ENCODE peak calls at places on chromosomes 2 and 18, in five cellular contexts. L is activated gamma-delta T cell treated with Interleukin-2 at 50 U/mL for 16 hours; N is activated naive CD4-positive, alpha-beta T cell treated with anti-CD3 and anti-CD28 coated beads for 36 hours; F is OCI-LY7; Q is IMR-90. O is an unnamed sample.

GRCh38 chr18:3747176-3747973 is 297.4 kb downstream of the TGIF1 start:
- DNase-seq in L (no peak), N (no peak), F (no peak), Q (peak), O (no peak)

GRCh38 chr18:62521588-62521987 is 1.2 kb upstream of the ZCCHC2 start:
- DNase-seq in L (no peak), N (no peak), F (no peak), Q (no peak), O (no peak)

GRCh38 chr2:232027530-232027929 is 66.0 kb downstream of the DIS3L2 start:
- DNase-seq in L (no peak), N (no peak), F (no peak), Q (no peak), O (no peak)

GRCh38 chr2:22487541-22487940 is 897.4 kb upstream of the KLHL29 start:
- DNase-seq in L (no peak), N (no peak), F (no peak), Q (no peak), O (no peak)

GRCh38 chr18:46333371-46334199 is 229.4 kb downstream of the HAUS1 start:
- DNase-seq in L (no peak), N (no peak), F (no peak), Q (no peak), O (no peak)

GRCh38 chr2:127081826-127082633 is 24.9 kb downstream of the BIN1 start:
- DNase-seq in L (peak), N (peak), F (peak), Q (peak), O (no peak)

GRCh38 chr2:108444941-108445840 is 3.8 kb upstream of the GCC2 start:
- DNase-seq in L (no peak), N (no peak), F (no peak), Q (peak), O (no peak)

GRCh38 chr2:25491966-25492532 is 150.3 kb upstream of the DNMT3A start:
- DNase-seq in L (no peak), N (no peak), F (no peak), Q (peak), O (no peak)

GRCh38 chr18:58863539-58864145 is 1.0 kb upstream of the ZNF532 start:
- DNase-seq in L (no peak), N (peak), F (peak), Q (peak), O (no peak)